ENCODE peak calls at places on chromosomes 7 and 10, in five cellular contexts. One of them, this sample, is unnamed.

GRCh38 chr7:116180302-116180701 is 30.0 kb upstream of the TES start:
- DNase-seq in fibroblast of lung: peak; percentile 74
- DNase-seq in AG04450: no peak
- DNase-seq in GM20000: peak; percentile 76
- DNase-seq in fibroblast of mammary gland: peak; percentile 69
- DNase-seq in this sample: no peak

GRCh38 chr10:119655566-119656001 is 4.4 kb downstream of the BAG3 start:
- DNase-seq in fibroblast of lung: peak; percentile 82
- DNase-seq in AG04450: peak; percentile 30
- DNase-seq in GM20000: no peak
- DNase-seq in fibroblast of mammary gland: peak; percentile 93
- DNase-seq in this sample: no peak

GRCh38 chr7:138472292-138473079 is 12.4 kb downstream of the TRIM24 start:
- DNase-seq in fibroblast of lung: no peak
- DNase-seq in AG04450: no peak
- DNase-seq in GM20000: no peak
- DNase-seq in fibroblast of mammary gland: no peak
- DNase-seq in this sample: no peak

GRCh38 chr7:19061331-19061730 is 56.1 kb downstream of the TWIST1 start:
- DNase-seq in fibroblast of lung: peak; percentile 27
- DNase-seq in AG04450: no peak
- DNase-seq in GM20000: no peak
- DNase-seq in fibroblast of mammary gland: peak; percentile 8
- DNase-seq in this sample: no peak

GRCh38 chr7:128217030-128217805 is 23.9 kb upstream of the LEP start:
- DNase-seq in fibroblast of lung: peak; percentile 91
- DNase-seq in AG04450: no peak
- DNase-seq in GM20000: no peak
- DNase-seq in fibroblast of mammary gland: peak; percentile 94
- DNase-seq in this sample: peak; percentile 41

GRCh38 chr7:3463696-3464095 is 162.6 kb downstream of the SDK1 start:
- DNase-seq in fibroblast of lung: no peak
- DNase-seq in AG04450: no peak
- DNase-seq in GM20000: no peak
- DNase-seq in fibroblast of mammary gland: no peak
- DNase-seq in this sample: no peak

GRCh38 chr10:72133517-72133916 is 45.2 kb upstream of the SPOCK2 start:
- DNase-seq in fibroblast of lung: peak; percentile 67
- DNase-seq in AG04450: peak; percentile 24
- DNase-seq in GM20000: peak; percentile 70
- DNase-seq in fibroblast of mammary gland: peak; percentile 81
- DNase-seq in this sample: no peak

GRCh38 chr10:43710772-43711471 is 62.2 kb upstream of the ZNF32 start:
- DNase-seq in fibroblast of lung: no peak
- DNase-seq in AG04450: no peak
- DNase-seq in GM20000: no peak
- DNase-seq in fibroblast of mammary gland: no peak
- DNase-seq in this sample: no peak

GRCh38 chr10:32161586-32161985 is 105.4 kb upstream of the KIF5B start:
- DNase-seq in fibroblast of lung: no peak
- DNase-seq in AG04450: no peak
- DNase-seq in GM20000: no peak
- DNase-seq in fibroblast of mammary gland: no peak
- DNase-seq in this sample: no peak

GRCh38 chr10:70053896-70054641 is 1.4 kb downstream of the MACROH2A2 start:
- DNase-seq in fibroblast of lung: no peak
- DNase-seq in AG04450: no peak
- DNase-seq in GM20000: no peak
- DNase-seq in fibroblast of mammary gland: peak; percentile 6
- DNase-seq in this sample: peak; percentile 70
- TF ChIP-seq CTCF in fibroblast of lung: peak; percentile 19
- TF ChIP-seq CTCF in AG04450: peak; percentile 36
- TF ChIP-seq CTCF in GM20000: no peak
- TF ChIP-seq CTCF in fibroblast of mammary gland: peak; percentile 5
- TF ChIP-seq CTCF in this sample: peak; percentile 29

GRCh38 chr10:588246-589165 is 101.0 kb downstream of the DIP2C start:
- DNase-seq in fibroblast of lung: peak; percentile 68
- DNase-seq in AG04450: no peak
- DNase-seq in GM20000: no peak
- DNase-seq in fibroblast of mammary gland: peak; percentile 86
- DNase-seq in this sample: no peak
- TF ChIP-seq CTCF in fibroblast of lung: peak; percentile 47
- TF ChIP-seq CTCF in AG04450: peak; percentile 48
- TF ChIP-seq CTCF in GM20000: no peak
- TF ChIP-seq CTCF in fibroblast of mammary gland: peak; percentile 46
- TF ChIP-seq CTCF in this sample: no peak

GRCh38 chr10:31100176-31100575 is 68.5 kb upstream of the ZNF438 start:
- DNase-seq in fibroblast of lung: no peak
- DNase-seq in AG04450: no peak
- DNase-seq in GM20000: no peak
- DNase-seq in fibroblast of mammary gland: no peak
- DNase-seq in this sample: no peak
- TF ChIP-seq CTCF in fibroblast of lung: no peak
- TF ChIP-seq CTCF in AG04450: no peak
- TF ChIP-seq CTCF in GM20000: no peak
- TF ChIP-seq CTCF in fibroblast of mammary gland: no peak
- TF ChIP-seq CTCF in this sample: no peak

DNA sequence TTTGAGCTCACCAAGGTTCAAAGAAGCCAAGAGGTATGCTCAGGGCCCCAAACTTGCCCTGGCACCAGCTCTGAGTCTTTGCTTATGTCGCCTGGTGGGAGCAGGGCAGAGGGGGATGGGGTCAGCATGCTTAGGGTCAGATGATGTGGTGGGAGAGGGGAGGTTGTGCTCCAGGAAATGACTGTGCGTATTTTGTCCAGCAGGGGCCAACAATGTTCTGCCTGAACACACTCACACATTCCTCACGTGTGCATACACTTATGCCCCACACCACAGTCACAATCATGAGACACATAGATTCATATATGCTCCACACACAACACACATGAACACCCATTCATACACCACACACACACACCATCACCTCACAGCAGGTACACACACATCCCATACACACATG is 4.4 kb upstream of the RAMP3 start:
- DNase-seq in fibroblast of lung: no peak
- DNase-seq in AG04450: no peak
- DNase-seq in GM20000: no peak
- DNase-seq in fibroblast of mammary gland: no peak
- DNase-seq in this sample: no peak
- TF ChIP-seq CTCF in fibroblast of lung: no peak
- TF ChIP-seq CTCF in AG04450: peak; percentile 12
- TF ChIP-seq CTCF in GM20000: no peak
- TF ChIP-seq CTCF in fibroblast of mammary gland: no peak
- TF ChIP-seq CTCF in this sample: no peak

DNA sequence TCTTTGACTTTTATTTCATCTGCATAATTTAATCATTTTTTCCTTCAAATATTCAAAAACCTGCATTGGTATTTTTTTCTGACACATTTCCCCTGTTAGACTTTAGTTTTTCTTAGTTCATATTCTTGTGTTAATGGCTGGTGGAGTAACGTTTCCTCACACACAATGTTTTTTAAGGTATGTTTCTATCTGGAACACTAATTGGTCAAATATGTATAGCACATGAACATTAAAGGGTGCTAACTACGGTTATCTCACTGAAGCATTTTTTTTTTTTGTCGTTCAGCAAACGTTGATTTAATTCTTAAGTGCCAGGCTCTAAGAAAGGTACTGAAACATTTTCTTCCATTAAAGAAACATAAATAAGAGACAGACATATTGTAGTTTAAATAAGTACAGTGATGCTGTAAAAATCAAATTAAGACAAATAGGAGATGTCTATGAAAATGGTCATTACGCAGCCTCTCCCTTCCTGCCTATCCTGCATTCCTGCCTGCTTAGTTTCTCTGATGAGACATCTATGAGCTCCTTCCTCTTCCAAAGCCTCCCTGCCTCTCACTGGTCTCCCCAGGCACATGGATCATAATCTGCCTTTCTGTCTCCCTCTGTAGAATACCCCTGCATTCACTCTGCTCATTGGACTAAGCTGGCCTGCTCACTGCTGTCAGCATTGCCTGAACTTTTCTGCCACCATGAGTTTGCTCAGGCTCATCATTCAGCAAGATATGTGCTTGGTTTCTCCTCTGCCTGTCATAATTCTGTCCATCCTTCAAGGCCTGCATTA is 87.9 kb downstream of the PTPRZ1 start:
- DNase-seq in fibroblast of lung: peak; percentile 37
- DNase-seq in AG04450: peak; percentile 26
- DNase-seq in GM20000: no peak
- DNase-seq in fibroblast of mammary gland: peak; percentile 84
- DNase-seq in this sample: no peak
- TF ChIP-seq CTCF in fibroblast of lung: no peak
- TF ChIP-seq CTCF in AG04450: no peak
- TF ChIP-seq CTCF in GM20000: no peak
- TF ChIP-seq CTCF in fibroblast of mammary gland: no peak
- TF ChIP-seq CTCF in this sample: no peak

GRCh38 chr10:100229819-100230422 is 525 bp upstream of the CHUK start:
- DNase-seq in fibroblast of lung: no peak
- DNase-seq in AG04450: no peak
- DNase-seq in GM20000: no peak
- DNase-seq in fibroblast of mammary gland: no peak
- DNase-seq in this sample: no peak
- TF ChIP-seq CTCF in fibroblast of lung: no peak
- TF ChIP-seq CTCF in AG04450: no peak
- TF ChIP-seq CTCF in GM20000: no peak
- TF ChIP-seq CTCF in fibroblast of mammary gland: no peak
- TF ChIP-seq CTCF in this sample: no peak

GRCh38 chr10:66747451-66747850 is 178.4 kb upstream of the LRRTM3 start:
- DNase-seq in fibroblast of lung: peak; percentile 70
- DNase-seq in AG04450: peak; percentile 74
- DNase-seq in GM20000: no peak
- DNase-seq in fibroblast of mammary gland: peak; percentile 14
- DNase-seq in this sample: no peak

GRCh38 chr10:66746246-66746645 is 179.6 kb upstream of the LRRTM3 start:
- DNase-seq in fibroblast of lung: no peak
- DNase-seq in AG04450: no peak
- DNase-seq in GM20000: no peak
- DNase-seq in fibroblast of mammary gland: no peak
- DNase-seq in this sample: no peak

GRCh38 chr10:66752714-66753113 is 173.1 kb upstream of the LRRTM3 start:
- DNase-seq in fibroblast of lung: peak; percentile 54
- DNase-seq in AG04450: no peak
- DNase-seq in GM20000: no peak
- DNase-seq in fibroblast of mammary gland: peak; percentile 1
- DNase-seq in this sample: no peak

GRCh38 chr10:66746711-66747110 is 179.1 kb upstream of the LRRTM3 start:
- DNase-seq in fibroblast of lung: no peak
- DNase-seq in AG04450: no peak
- DNase-seq in GM20000: no peak
- DNase-seq in fibroblast of mammary gland: no peak
- DNase-seq in this sample: no peak

DNA sequence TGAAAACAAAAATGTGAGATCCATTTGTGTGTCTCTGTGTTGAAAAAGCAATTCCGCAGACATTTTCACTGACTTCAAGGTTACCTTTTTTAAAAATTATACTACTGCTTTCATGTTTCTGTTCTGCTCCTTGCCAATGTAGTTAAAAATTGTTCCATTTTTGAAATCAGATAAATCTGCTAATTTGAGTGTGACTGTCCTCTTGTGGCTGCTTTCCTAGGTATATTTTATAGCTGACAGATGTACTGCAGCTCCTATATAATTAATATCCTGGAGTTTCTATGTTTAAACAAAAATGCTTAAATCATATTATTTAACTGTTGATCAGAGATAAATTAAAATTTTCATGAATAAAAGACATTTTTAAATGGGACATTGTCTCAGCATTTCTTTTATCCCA is 177.6 kb upstream of the LRRTM3 start:
- DNase-seq in fibroblast of lung: no peak
- DNase-seq in AG04450: no peak
- DNase-seq in GM20000: no peak
- DNase-seq in fibroblast of mammary gland: no peak
- DNase-seq in this sample: no peak
- TF ChIP-seq CTCF in fibroblast of lung: no peak
- TF ChIP-seq CTCF in AG04450: no peak
- TF ChIP-seq CTCF in GM20000: no peak
- TF ChIP-seq CTCF in fibroblast of mammary gland: no peak
- TF ChIP-seq CTCF in this sample: no peak

GRCh38 chr10:17290226-17290625 is 62.2 kb downstream of the VIM start:
- DNase-seq in fibroblast of lung: peak; percentile 46
- DNase-seq in AG04450: no peak
- DNase-seq in GM20000: no peak
- DNase-seq in fibroblast of mammary gland: peak; percentile 25
- DNase-seq in this sample: no peak
- TF ChIP-seq CTCF in fibroblast of lung: peak; percentile 39
- TF ChIP-seq CTCF in AG04450: peak; percentile 36
- TF ChIP-seq CTCF in GM20000: no peak
- TF ChIP-seq CTCF in fibroblast of mammary gland: peak; percentile 24
- TF ChIP-seq CTCF in this sample: no peak

GRCh38 chr10:11260136-11260535 is 242.5 kb downstream of the CELF2 start:
- DNase-seq in fibroblast of lung: no peak
- DNase-seq in AG04450: no peak
- DNase-seq in GM20000: no peak
- DNase-seq in fibroblast of mammary gland: no peak
- DNase-seq in this sample: no peak
- TF ChIP-seq CTCF in fibroblast of lung: no peak
- TF ChIP-seq CTCF in AG04450: no peak
- TF ChIP-seq CTCF in GM20000: no peak
- TF ChIP-seq CTCF in fibroblast of mammary gland: no peak
- TF ChIP-seq CTCF in this sample: no peak

This sample was measured in WTC11.